ENCODE peak calls at places on chromosome 12, in ten cellular contexts. One of them, this sample, is unnamed.

GRCh38 chr12:57735952-57736742 is 2.4 kb downstream of the AGAP2 start:
- DNase-seq in heart right ventricle: peak; percentile 61
- DNase-seq in mammary epithelial cell: peak; percentile 37
- DNase-seq in transverse colon: no peak
- DNase-seq in fibroblast of lung: no peak
- DNase-seq in astrocyte: no peak
- DNase-seq in OCI-LY7: no peak
- DNase-seq in right lobe of liver: no peak
- DNase-seq in HCT116: no peak
- DNase-seq in AG04450: no peak
- DNase-seq in this sample: no peak

GRCh38 chr12:5435161-5435560 is 3.3 kb downstream of the NTF3 start:
- DNase-seq in right lobe of liver: no peak
- DNase-seq in heart right ventricle: no peak
- DNase-seq in mammary epithelial cell: no peak
- DNase-seq in HCT116: no peak
- DNase-seq in AG04450: no peak
- DNase-seq in OCI-LY7: no peak
- DNase-seq in astrocyte: no peak
- DNase-seq in fibroblast of lung: no peak
- DNase-seq in transverse colon: no peak
- DNase-seq in this sample: no peak

GRCh38 chr12:8687846-8688601 is 9.8 kb upstream of the RIMKLB start:
- DNase-seq in heart right ventricle: no peak
- DNase-seq in astrocyte: peak; percentile 97
- DNase-seq in fibroblast of lung: peak; percentile 91
- DNase-seq in HCT116: peak; percentile 27
- DNase-seq in AG04450: peak; percentile 55
- DNase-seq in mammary epithelial cell: peak; percentile 79
- DNase-seq in OCI-LY7: peak; percentile 74
- DNase-seq in transverse colon: peak; percentile 29
- DNase-seq in right lobe of liver: no peak
- DNase-seq in this sample: peak; percentile 83

GRCh38 chr12:76029982-76030377 is 1.6 kb downstream of the PHLDA1 start:
- DNase-seq in fibroblast of lung: peak; percentile 68
- DNase-seq in right lobe of liver: peak; percentile 29
- DNase-seq in AG04450: no peak
- DNase-seq in mammary epithelial cell: peak; percentile 47
- DNase-seq in transverse colon: no peak
- DNase-seq in astrocyte: no peak
- DNase-seq in heart right ventricle: peak; percentile 18
- DNase-seq in HCT116: no peak
- DNase-seq in OCI-LY7: no peak
- DNase-seq in this sample: no peak

GRCh38 chr12:47121146-47121545 is 41.4 kb upstream of the AMIGO2 start:
- DNase-seq in astrocyte: peak; percentile 61
- DNase-seq in AG04450: no peak
- DNase-seq in fibroblast of lung: no peak
- DNase-seq in HCT116: no peak
- DNase-seq in heart right ventricle: no peak
- DNase-seq in OCI-LY7: no peak
- DNase-seq in right lobe of liver: no peak
- DNase-seq in transverse colon: no peak
- DNase-seq in mammary epithelial cell: peak; percentile 74
- DNase-seq in this sample: no peak

GRCh38 chr12:96327346-96327745 is 72.9 kb downstream of the CDK17 start:
- DNase-seq in fibroblast of lung: no peak
- DNase-seq in right lobe of liver: no peak
- DNase-seq in OCI-LY7: peak; percentile 93
- DNase-seq in astrocyte: no peak
- DNase-seq in mammary epithelial cell: no peak
- DNase-seq in transverse colon: no peak
- DNase-seq in HCT116: no peak
- DNase-seq in AG04450: no peak
- DNase-seq in heart right ventricle: no peak
- DNase-seq in this sample: no peak

GRCh38 chr12:62098131-62098530 is 162.1 kb upstream of the USP15 start:
- DNase-seq in HCT116: no peak
- DNase-seq in AG04450: no peak
- DNase-seq in right lobe of liver: no peak
- DNase-seq in mammary epithelial cell: no peak
- DNase-seq in transverse colon: no peak
- DNase-seq in heart right ventricle: no peak
- DNase-seq in fibroblast of lung: no peak
- DNase-seq in astrocyte: no peak
- DNase-seq in OCI-LY7: no peak
- DNase-seq in this sample: no peak

GRCh38 chr12:56258820-56259183 is 618 bp upstream of the ANKRD52 start:
- DNase-seq in OCI-LY7: no peak
- DNase-seq in transverse colon: no peak
- DNase-seq in heart right ventricle: no peak
- DNase-seq in HCT116: no peak
- DNase-seq in fibroblast of lung: no peak
- DNase-seq in AG04450: no peak
- DNase-seq in astrocyte: no peak
- DNase-seq in mammary epithelial cell: no peak
- DNase-seq in right lobe of liver: no peak
- DNase-seq in this sample: no peak

GRCh38 chr12:107557589-107558100 is 128.0 kb upstream of the PWP1 start:
- DNase-seq in astrocyte: no peak
- DNase-seq in OCI-LY7: no peak
- DNase-seq in mammary epithelial cell: no peak
- DNase-seq in transverse colon: no peak
- DNase-seq in right lobe of liver: no peak
- DNase-seq in heart right ventricle: no peak
- DNase-seq in HCT116: no peak
- DNase-seq in fibroblast of lung: no peak
- DNase-seq in AG04450: no peak
- DNase-seq in this sample: no peak

GRCh38 chr12:60176891-60177290 is 581.1 kb downstream of the SLC16A7 start:
- DNase-seq in AG04450: no peak
- DNase-seq in transverse colon: no peak
- DNase-seq in fibroblast of lung: no peak
- DNase-seq in astrocyte: no peak
- DNase-seq in right lobe of liver: no peak
- DNase-seq in OCI-LY7: no peak
- DNase-seq in HCT116: no peak
- DNase-seq in mammary epithelial cell: no peak
- DNase-seq in heart right ventricle: no peak
- DNase-seq in this sample: no peak

GRCh38 chr12:122845865-122846621 is 10.8 kb downstream of the HIP1R start:
- DNase-seq in fibroblast of lung: no peak
- DNase-seq in astrocyte: no peak
- DNase-seq in heart right ventricle: no peak
- DNase-seq in transverse colon: no peak
- DNase-seq in right lobe of liver: no peak
- DNase-seq in mammary epithelial cell: no peak
- DNase-seq in OCI-LY7: peak; percentile 33
- DNase-seq in HCT116: no peak
- DNase-seq in AG04450: no peak
- DNase-seq in this sample: no peak

GRCh38 chr12:16955083-16955657 is 349.2 kb upstream of the LMO3 start:
- DNase-seq in astrocyte: peak; percentile 63
- DNase-seq in OCI-LY7: no peak
- DNase-seq in HCT116: no peak
- DNase-seq in transverse colon: no peak
- DNase-seq in right lobe of liver: no peak
- DNase-seq in fibroblast of lung: no peak
- DNase-seq in mammary epithelial cell: peak; percentile 70
- DNase-seq in heart right ventricle: no peak
- DNase-seq in AG04450: no peak
- DNase-seq in this sample: no peak

GRCh38 chr12:106644335-106645073 is 61.7 kb downstream of the RFX4 start:
- DNase-seq in AG04450: no peak
- DNase-seq in mammary epithelial cell: no peak
- DNase-seq in fibroblast of lung: no peak
- DNase-seq in transverse colon: no peak
- DNase-seq in astrocyte: no peak
- DNase-seq in OCI-LY7: no peak
- DNase-seq in heart right ventricle: no peak
- DNase-seq in HCT116: no peak
- DNase-seq in right lobe of liver: no peak
- DNase-seq in this sample: no peak

GRCh38 chr12:13695781-13696180 is 285.6 kb downstream of the GRIN2B start:
- DNase-seq in mammary epithelial cell: no peak
- DNase-seq in AG04450: no peak
- DNase-seq in fibroblast of lung: no peak
- DNase-seq in OCI-LY7: no peak
- DNase-seq in heart right ventricle: no peak
- DNase-seq in transverse colon: no peak
- DNase-seq in HCT116: no peak
- DNase-seq in right lobe of liver: no peak
- DNase-seq in astrocyte: no peak
- DNase-seq in this sample: no peak

GRCh38 chr12:12267801-12268200 is 957 bp upstream of the LRP6 start:
- DNase-seq in mammary epithelial cell: no peak
- DNase-seq in transverse colon: no peak
- DNase-seq in OCI-LY7: no peak
- DNase-seq in AG04450: no peak
- DNase-seq in heart right ventricle: no peak
- DNase-seq in astrocyte: no peak
- DNase-seq in fibroblast of lung: no peak
- DNase-seq in right lobe of liver: no peak
- DNase-seq in HCT116: no peak
- DNase-seq in this sample: no peak

GRCh38 chr12:69291278-69291593 is 51.9 kb downstream of the CPSF6 start:
- DNase-seq in AG04450: no peak
- DNase-seq in heart right ventricle: no peak
- DNase-seq in fibroblast of lung: no peak
- DNase-seq in transverse colon: no peak
- DNase-seq in OCI-LY7: no peak
- DNase-seq in mammary epithelial cell: no peak
- DNase-seq in astrocyte: no peak
- DNase-seq in HCT116: no peak
- DNase-seq in right lobe of liver: no peak
- DNase-seq in this sample: no peak
- TF ChIP-seq CTCF in AG04450: no peak
- TF ChIP-seq CTCF in heart right ventricle: peak; percentile 2
- TF ChIP-seq CTCF in fibroblast of lung: no peak
- TF ChIP-seq CTCF in transverse colon: no peak
- TF ChIP-seq CTCF in OCI-LY7: peak; percentile 25
- TF ChIP-seq CTCF in mammary epithelial cell: no peak
- TF ChIP-seq CTCF in astrocyte: no peak
- TF ChIP-seq CTCF in HCT116: no peak
- TF ChIP-seq CTCF in right lobe of liver: no peak
- TF ChIP-seq CTCF in this sample: no peak

GRCh38 chr12:123987022-123987421 is 14.0 kb downstream of the ZNF664 start:
- DNase-seq in transverse colon: no peak
- DNase-seq in astrocyte: no peak
- DNase-seq in AG04450: no peak
- DNase-seq in heart right ventricle: no peak
- DNase-seq in OCI-LY7: no peak
- DNase-seq in right lobe of liver: no peak
- DNase-seq in fibroblast of lung: no peak
- DNase-seq in mammary epithelial cell: no peak
- DNase-seq in HCT116: no peak
- DNase-seq in this sample: no peak

GRCh38 chr12:123989168-123989567 is 16.2 kb downstream of the ZNF664 start:
- DNase-seq in AG04450: no peak
- DNase-seq in transverse colon: no peak
- DNase-seq in fibroblast of lung: no peak
- DNase-seq in mammary epithelial cell: no peak
- DNase-seq in heart right ventricle: no peak
- DNase-seq in astrocyte: no peak
- DNase-seq in HCT116: no peak
- DNase-seq in OCI-LY7: no peak
- DNase-seq in right lobe of liver: no peak
- DNase-seq in this sample: no peak

GRCh38 chr12:123983822-123984485 is 10.9 kb downstream of the ZNF664 start:
- DNase-seq in right lobe of liver: no peak
- DNase-seq in mammary epithelial cell: peak; percentile 57
- DNase-seq in heart right ventricle: no peak
- DNase-seq in fibroblast of lung: peak; percentile 81
- DNase-seq in astrocyte: peak; percentile 40
- DNase-seq in transverse colon: peak; percentile 40
- DNase-seq in OCI-LY7: peak; percentile 76
- DNase-seq in AG04450: no peak
- DNase-seq in HCT116: peak; percentile 60
- DNase-seq in this sample: peak; percentile 28

GRCh38 chr12:123984903-123985302 is 11.9 kb downstream of the ZNF664 start:
- DNase-seq in mammary epithelial cell: no peak
- DNase-seq in AG04450: no peak
- DNase-seq in transverse colon: no peak
- DNase-seq in HCT116: no peak
- DNase-seq in OCI-LY7: no peak
- DNase-seq in right lobe of liver: no peak
- DNase-seq in fibroblast of lung: no peak
- DNase-seq in heart right ventricle: no peak
- DNase-seq in astrocyte: no peak
- DNase-seq in this sample: no peak

DNA sequence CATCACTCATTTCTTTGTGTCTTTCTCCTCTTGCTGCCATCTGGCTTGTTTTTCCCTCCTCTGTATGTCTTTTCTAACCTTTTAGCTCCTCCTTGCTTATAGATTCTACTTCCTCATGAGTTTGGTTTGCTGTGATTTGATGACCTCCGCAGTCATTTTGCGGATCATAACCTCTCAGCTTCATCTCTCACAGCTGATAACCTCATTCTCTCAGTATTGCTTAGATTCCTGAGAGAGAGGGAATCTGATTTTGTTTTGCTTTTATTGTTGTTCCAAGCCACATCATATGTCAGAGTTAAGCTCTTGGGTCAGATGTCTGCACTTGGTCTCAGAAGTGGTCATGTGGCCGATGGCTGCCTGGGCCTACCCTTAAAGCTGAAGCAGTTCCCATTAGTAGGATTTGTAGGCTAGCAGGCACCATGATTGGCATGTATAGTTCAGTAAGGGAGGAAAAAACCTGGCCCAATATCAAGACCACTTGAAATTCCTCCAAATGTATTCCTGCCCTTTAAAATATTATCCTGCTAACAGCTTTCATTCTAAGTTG is 13.4 kb downstream of the ZNF664 start:
- DNase-seq in mammary epithelial cell: no peak
- DNase-seq in astrocyte: no peak
- DNase-seq in AG04450: no peak
- DNase-seq in OCI-LY7: no peak
- DNase-seq in heart right ventricle: no peak
- DNase-seq in HCT116: no peak
- DNase-seq in right lobe of liver: no peak
- DNase-seq in fibroblast of lung: no peak
- DNase-seq in transverse colon: no peak
- DNase-seq in this sample: no peak
- H3K27ac ChIP-seq in mammary epithelial cell: no peak overlapping the region
- H3K27ac ChIP-seq in astrocyte: no peak overlapping the region
- H3K27ac ChIP-seq in AG04450: no peak overlapping the region
- H3K27ac ChIP-seq in OCI-LY7: no peak overlapping the region
- H3K27ac ChIP-seq in heart right ventricle: peak overlapping the region; percentile 51
- H3K27ac ChIP-seq in HCT116: no peak overlapping the region
- H3K27ac ChIP-seq in right lobe of liver: no peak overlapping the region
- H3K27ac ChIP-seq in fibroblast of lung: no peak overlapping the region
- H3K27ac ChIP-seq in transverse colon: no peak overlapping the region
- H3K27ac ChIP-seq in this sample: peak overlapping the region; percentile 7

GRCh38 chr12:85462888-85463287 is 182.9 kb downstream of the ALX1 start:
- DNase-seq in AG04450: no peak
- DNase-seq in astrocyte: no peak
- DNase-seq in HCT116: no peak
- DNase-seq in OCI-LY7: no peak
- DNase-seq in mammary epithelial cell: no peak
- DNase-seq in transverse colon: no peak
- DNase-seq in heart right ventricle: no peak
- DNase-seq in right lobe of liver: no peak
- DNase-seq in fibroblast of lung: no peak
- DNase-seq in this sample: no peak
- H3K4me3 ChIP-seq in AG04450: no peak overlapping the region
- H3K4me3 ChIP-seq in astrocyte: no peak overlapping the region
- H3K4me3 ChIP-seq in HCT116: no peak overlapping the region
- H3K4me3 ChIP-seq in OCI-LY7: no peak overlapping the region
- H3K4me3 ChIP-seq in mammary epithelial cell: no peak overlapping the region
- H3K4me3 ChIP-seq in transverse colon: no peak overlapping the region
- H3K4me3 ChIP-seq in heart right ventricle: no peak overlapping the region
- H3K4me3 ChIP-seq in right lobe of liver: no peak overlapping the region
- H3K4me3 ChIP-seq in fibroblast of lung: no peak overlapping the region
- H3K4me3 ChIP-seq in this sample: no peak overlapping the region

GRCh38 chr12:90045559-90045958 is 336.9 kb upstream of the ATP2B1 start:
- DNase-seq in mammary epithelial cell: no peak
- DNase-seq in transverse colon: no peak
- DNase-seq in heart right ventricle: no peak
- DNase-seq in astrocyte: no peak
- DNase-seq in HCT116: no peak
- DNase-seq in fibroblast of lung: no peak
- DNase-seq in right lobe of liver: no peak
- DNase-seq in AG04450: no peak
- DNase-seq in OCI-LY7: no peak
- DNase-seq in this sample: no peak
- TF ChIP-seq CTCF in mammary epithelial cell: no peak
- TF ChIP-seq CTCF in transverse colon: no peak
- TF ChIP-seq CTCF in heart right ventricle: no peak
- TF ChIP-seq CTCF in astrocyte: no peak
- TF ChIP-seq CTCF in HCT116: no peak
- TF ChIP-seq CTCF in fibroblast of lung: no peak
- TF ChIP-seq CTCF in right lobe of liver: no peak
- TF ChIP-seq CTCF in AG04450: no peak
- TF ChIP-seq CTCF in OCI-LY7: no peak
- TF ChIP-seq CTCF in this sample: no peak